ENCODE peak calls at places on chromosomes 1 and 21, in six cellular contexts. One of them, this sample, is unnamed.

GRCh38 chr1:235513495-235514366 is 9.5 kb upstream of the B3GALNT2 start:
- DNase-seq in IMR-90: peak
- DNase-seq in H9: no peak
- DNase-seq in neuronal stem cell: peak
- DNase-seq in H1: no peak
- DNase-seq in trophoblast cell: peak
- DNase-seq in this sample: peak

GRCh38 chr1:242211254-242212022 is 212.5 kb upstream of the MAP1LC3C start:
- DNase-seq in IMR-90: no peak
- DNase-seq in H9: peak
- DNase-seq in neuronal stem cell: no peak
- DNase-seq in H1: peak
- DNase-seq in trophoblast cell: no peak
- DNase-seq in this sample: no peak

GRCh38 chr1:155827450-155827849 is 29.6 kb downstream of the GON4L start:
- DNase-seq in IMR-90: no peak
- DNase-seq in H9: no peak
- DNase-seq in neuronal stem cell: no peak
- DNase-seq in H1: no peak
- DNase-seq in trophoblast cell: no peak
- DNase-seq in this sample: no peak

GRCh38 chr1:199311478-199312242 is 672.8 kb downstream of the PTPRC start:
- DNase-seq in IMR-90: no peak
- DNase-seq in H9: no peak
- DNase-seq in neuronal stem cell: no peak
- DNase-seq in H1: peak
- DNase-seq in trophoblast cell: no peak
- DNase-seq in this sample: no peak

GRCh38 chr1:70043806-70044205 is 161.6 kb downstream of the LRRC40 start:
- DNase-seq in IMR-90: peak
- DNase-seq in H9: no peak
- DNase-seq in neuronal stem cell: no peak
- DNase-seq in H1: no peak
- DNase-seq in trophoblast cell: no peak
- DNase-seq in this sample: peak

GRCh38 chr1:216898801-216899200 is 175.6 kb upstream of the ESRRG start:
- DNase-seq in IMR-90: no peak
- DNase-seq in H9: no peak
- DNase-seq in neuronal stem cell: no peak
- DNase-seq in H1: no peak
- DNase-seq in trophoblast cell: peak
- DNase-seq in this sample: no peak

GRCh38 chr1:114157275-114157660 is 3.6 kb upstream of the SYT6 start:
- DNase-seq in IMR-90: no peak
- DNase-seq in H9: no peak
- DNase-seq in neuronal stem cell: no peak
- DNase-seq in H1: no peak
- DNase-seq in trophoblast cell: no peak
- DNase-seq in this sample: no peak

GRCh38 chr21:41600556-41600955 is 92.6 kb upstream of the TMPRSS2 start:
- DNase-seq in IMR-90: no peak
- DNase-seq in H9: no peak
- DNase-seq in neuronal stem cell: no peak
- DNase-seq in H1: no peak
- DNase-seq in trophoblast cell: no peak
- DNase-seq in this sample: no peak

GRCh38 chr1:107263291-107263790 is 122.5 kb downstream of the NTNG1 start:
- DNase-seq in IMR-90: no peak
- DNase-seq in H9: no peak
- DNase-seq in neuronal stem cell: no peak
- DNase-seq in H1: no peak
- DNase-seq in trophoblast cell: no peak
- DNase-seq in this sample: no peak

GRCh38 chr1:110472546-110472945 is 21.6 kb downstream of the PROK1 start:
- DNase-seq in IMR-90: no peak
- DNase-seq in H9: no peak
- DNase-seq in neuronal stem cell: no peak
- DNase-seq in H1: no peak
- DNase-seq in trophoblast cell: no peak
- DNase-seq in this sample: no peak

GRCh38 chr1:27528701-27529637 is 39.0 kb upstream of the WASF2 start:
- DNase-seq in IMR-90: peak
- DNase-seq in H9: no peak
- DNase-seq in neuronal stem cell: no peak
- DNase-seq in H1: no peak
- DNase-seq in trophoblast cell: peak
- DNase-seq in this sample: peak

GRCh38 chr21:45294509-45295291 is 7.0 kb upstream of the POFUT2 start:
- DNase-seq in IMR-90: peak
- DNase-seq in H9: peak
- DNase-seq in neuronal stem cell: no peak
- DNase-seq in H1: no peak
- DNase-seq in trophoblast cell: peak
- DNase-seq in this sample: peak

GRCh38 chr1:51607676-51608075 is 9.2 kb upstream of the OSBPL9 start:
- DNase-seq in IMR-90: no peak
- DNase-seq in H9: peak
- DNase-seq in neuronal stem cell: no peak
- DNase-seq in H1: no peak
- DNase-seq in trophoblast cell: peak
- DNase-seq in this sample: no peak

GRCh38 chr1:10057305-10057704 is 24.5 kb downstream of the UBE4B start:
- DNase-seq in IMR-90: peak
- DNase-seq in H9: no peak
- DNase-seq in neuronal stem cell: no peak
- DNase-seq in H1: no peak
- DNase-seq in trophoblast cell: no peak
- DNase-seq in this sample: peak

GRCh38 chr1:147167361-147167760 is 4.9 kb downstream of the PRKAB2 start:
- DNase-seq in IMR-90: peak
- DNase-seq in H9: no peak
- DNase-seq in neuronal stem cell: no peak
- DNase-seq in H1: no peak
- DNase-seq in trophoblast cell: no peak
- DNase-seq in this sample: peak

GRCh38 chr1:47732489-47732888 is 264.7 kb downstream of the TRABD2B start:
- DNase-seq in IMR-90: no peak
- DNase-seq in H9: no peak
- DNase-seq in neuronal stem cell: no peak
- DNase-seq in H1: no peak
- DNase-seq in trophoblast cell: no peak
- DNase-seq in this sample: no peak

GRCh38 chr1:230109066-230109465 is 42.0 kb downstream of the GALNT2 start:
- DNase-seq in IMR-90: no peak
- DNase-seq in H9: no peak
- DNase-seq in neuronal stem cell: no peak
- DNase-seq in H1: no peak
- DNase-seq in trophoblast cell: no peak
- DNase-seq in this sample: no peak

GRCh38 chr1:46969014-46969619 is 27.8 kb upstream of the CYP4A11 start:
- DNase-seq in IMR-90: no peak
- DNase-seq in H9: no peak
- DNase-seq in neuronal stem cell: no peak
- DNase-seq in H1: no peak
- DNase-seq in trophoblast cell: no peak
- DNase-seq in this sample: no peak

GRCh38 chr1:234435620-234436019 is 43.4 kb downstream of the TARBP1 start:
- DNase-seq in IMR-90: no peak
- DNase-seq in H9: no peak
- DNase-seq in neuronal stem cell: no peak
- DNase-seq in H1: no peak
- DNase-seq in trophoblast cell: no peak
- DNase-seq in this sample: peak

GRCh38 chr1:237229333-237229732 is 187.3 kb downstream of the RYR2 start:
- DNase-seq in IMR-90: no peak
- DNase-seq in H9: no peak
- DNase-seq in neuronal stem cell: no peak
- DNase-seq in H1: no peak
- DNase-seq in trophoblast cell: no peak
- DNase-seq in this sample: no peak

GRCh38 chr1:164101802-164102201 is 457.2 kb upstream of the PBX1 start:
- DNase-seq in IMR-90: no peak
- DNase-seq in H9: no peak
- DNase-seq in neuronal stem cell: no peak
- DNase-seq in H1: no peak
- DNase-seq in trophoblast cell: no peak
- DNase-seq in this sample: no peak

GRCh38 chr1:235112297-235113182 is 16.1 kb downstream of the TOMM20 start:
- DNase-seq in IMR-90: no peak
- DNase-seq in H9: no peak
- DNase-seq in neuronal stem cell: no peak
- DNase-seq in H1: no peak
- DNase-seq in trophoblast cell: no peak
- DNase-seq in this sample: no peak

GRCh38 chr1:69858534-69858933 is 290.8 kb downstream of the LRRC7 start:
- DNase-seq in IMR-90: no peak
- DNase-seq in H9: no peak
- DNase-seq in neuronal stem cell: no peak
- DNase-seq in H1: no peak
- DNase-seq in trophoblast cell: no peak
- DNase-seq in this sample: peak

GRCh38 chr1:86955678-86956077 is 41.2 kb downstream of the HS2ST1 start:
- DNase-seq in IMR-90: no peak
- DNase-seq in H9: no peak
- DNase-seq in neuronal stem cell: no peak
- DNase-seq in H1: no peak
- DNase-seq in trophoblast cell: no peak
- DNase-seq in this sample: no peak

GRCh38 chr1:86951430-86951829 is 37.0 kb downstream of the HS2ST1 start:
- DNase-seq in IMR-90: peak
- DNase-seq in H9: no peak
- DNase-seq in neuronal stem cell: no peak
- DNase-seq in H1: no peak
- DNase-seq in trophoblast cell: no peak
- DNase-seq in this sample: no peak

DNA sequence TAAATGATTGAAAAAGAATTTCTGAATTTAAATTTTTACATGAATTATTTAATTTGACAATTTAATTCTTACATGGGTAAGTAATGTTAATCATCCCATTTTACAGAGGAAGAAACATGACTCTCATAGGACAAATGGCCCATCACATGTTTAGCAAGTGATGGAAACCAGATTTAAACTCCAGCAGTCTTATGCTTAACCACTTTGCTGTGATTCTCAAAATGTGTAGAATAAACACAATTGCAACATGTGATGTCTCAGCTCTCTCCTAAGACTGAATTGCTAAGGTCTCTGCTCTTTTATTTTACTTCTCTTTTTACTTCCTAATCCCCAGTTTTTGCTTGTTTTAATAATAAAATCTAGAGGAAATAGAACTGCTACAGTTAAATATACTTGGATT is 42.8 kb downstream of the HS2ST1 start:
- DNase-seq in IMR-90: peak
- DNase-seq in H9: no peak
- DNase-seq in neuronal stem cell: no peak
- DNase-seq in H1: no peak
- DNase-seq in trophoblast cell: no peak
- DNase-seq in this sample: peak
- H3K14ac ChIP-seq in IMR-90: no peak
- H3K14ac ChIP-seq in H9: no peak
- H3K14ac ChIP-seq in neuronal stem cell: no peak
- H3K14ac ChIP-seq in H1: no peak
- H3K14ac ChIP-seq in trophoblast cell: no peak
- H3K14ac ChIP-seq in this sample: no peak

GRCh38 chr1:182617734-182618288 is 13.6 kb upstream of the RGS16 start:
- DNase-seq in IMR-90: peak
- DNase-seq in H9: no peak
- DNase-seq in neuronal stem cell: no peak
- DNase-seq in H1: no peak
- DNase-seq in trophoblast cell: no peak
- DNase-seq in this sample: peak

GRCh38 chr1:182614796-182615451 is 10.7 kb upstream of the RGS16 start:
- DNase-seq in IMR-90: peak
- DNase-seq in H9: peak
- DNase-seq in neuronal stem cell: peak
- DNase-seq in H1: no peak
- DNase-seq in trophoblast cell: peak
- DNase-seq in this sample: peak

GRCh38 chr1:182617075-182617429 is 12.9 kb upstream of the RGS16 start:
- DNase-seq in IMR-90: no peak
- DNase-seq in H9: no peak
- DNase-seq in neuronal stem cell: no peak
- DNase-seq in H1: no peak
- DNase-seq in trophoblast cell: no peak
- DNase-seq in this sample: no peak

GRCh38 chr1:182616130-182617074 is 12.2 kb upstream of the RGS16 start:
- DNase-seq in IMR-90: peak
- DNase-seq in H9: peak
- DNase-seq in neuronal stem cell: peak
- DNase-seq in H1: no peak
- DNase-seq in trophoblast cell: no peak
- DNase-seq in this sample: peak

GRCh38 chr1:182615468-182616129 is 11.4 kb upstream of the RGS16 start:
- DNase-seq in IMR-90: no peak
- DNase-seq in H9: no peak
- DNase-seq in neuronal stem cell: peak
- DNase-seq in H1: no peak
- DNase-seq in trophoblast cell: no peak
- DNase-seq in this sample: peak
- H3K4ac ChIP-seq in IMR-90: peak
- H3K4ac ChIP-seq in H9: no peak
- H3K4ac ChIP-seq in neuronal stem cell: no peak
- H3K4ac ChIP-seq in H1: peak
- H3K4ac ChIP-seq in trophoblast cell: peak
- H3K4ac ChIP-seq in this sample: peak

DNA sequence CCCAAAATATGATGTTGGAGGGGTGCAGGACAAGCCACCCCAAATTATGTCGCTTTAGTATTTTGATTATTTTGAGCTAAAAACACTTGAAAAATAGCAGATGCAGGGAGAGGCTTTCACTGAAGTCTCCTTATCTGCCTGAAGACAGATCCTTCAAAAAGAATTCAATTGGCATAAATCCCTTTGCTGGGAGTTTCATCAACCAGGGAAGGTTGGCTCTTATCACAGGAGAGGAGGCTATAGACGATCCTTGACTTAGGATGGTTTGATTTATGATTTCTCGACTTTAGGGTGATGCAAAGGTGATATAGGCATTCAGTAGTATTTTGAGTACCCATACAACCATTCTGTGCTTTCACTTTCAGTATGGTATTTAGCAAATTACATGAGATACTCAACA is 97.8 kb upstream of the CAMK1G start:
- DNase-seq in IMR-90: no peak
- DNase-seq in H9: no peak
- DNase-seq in neuronal stem cell: no peak
- DNase-seq in H1: no peak
- DNase-seq in trophoblast cell: no peak
- DNase-seq in this sample: no peak
- H2BK120ac ChIP-seq in IMR-90: no peak
- H2BK120ac ChIP-seq in H9: no peak
- H2BK120ac ChIP-seq in neuronal stem cell: no peak
- H2BK120ac ChIP-seq in H1: no peak
- H2BK120ac ChIP-seq in trophoblast cell: no peak
- H2BK120ac ChIP-seq in this sample: no peak

DNA sequence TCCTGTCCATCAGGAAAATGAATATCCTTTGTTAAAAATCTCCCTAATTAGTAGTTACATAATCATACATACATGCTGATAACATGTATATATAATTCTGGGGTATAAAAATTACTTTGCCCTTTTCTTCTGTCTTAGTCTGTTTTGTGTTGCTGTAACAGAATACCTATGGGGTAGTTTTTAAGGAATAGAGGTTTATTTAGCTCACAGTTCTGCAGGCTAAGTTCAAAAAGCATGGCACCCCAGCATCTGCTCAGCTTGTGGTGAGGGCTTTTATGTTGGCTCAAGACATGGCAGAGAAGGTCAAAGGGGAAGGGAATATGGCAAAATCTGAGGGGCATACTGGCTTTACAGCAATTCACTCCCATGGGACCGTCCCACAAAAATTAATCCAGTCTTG is 16.3 kb upstream of the RPS6KC1 start:
- DNase-seq in IMR-90: no peak
- DNase-seq in H9: no peak
- DNase-seq in neuronal stem cell: no peak
- DNase-seq in H1: no peak
- DNase-seq in trophoblast cell: no peak
- DNase-seq in this sample: no peak
- H3K14ac ChIP-seq in IMR-90: no peak
- H3K14ac ChIP-seq in H9: no peak
- H3K14ac ChIP-seq in neuronal stem cell: no peak
- H3K14ac ChIP-seq in H1: no peak
- H3K14ac ChIP-seq in trophoblast cell: no peak
- H3K14ac ChIP-seq in this sample: no peak